ENCODE peak calls at places on chromosome 12, in five cellular contexts. O is foreskin fibroblast, U is transverse colon, N is A172, D is GM03348. H is an unnamed sample.

GRCh38 chr12:52778833-52779232 is 1.7 kb upstream of the KRT76 start:
- DNase-seq in O (no peak), U (no peak), N (no peak), D (no peak), H (no peak)

GRCh38 chr12:91954326-91954725 is 191.3 kb downstream of the BTG1 start:
- DNase-seq in O (no peak), U (no peak), N (no peak), D (no peak), H (no peak)

GRCh38 chr12:111175404-111175803 is 193.5 kb downstream of the PHETA1 start:
- DNase-seq in O (no peak), U (no peak), N (no peak), D (no peak), H (no peak)

GRCh38 chr12:53327435-53328042 is 6.1 kb upstream of the AAAS start:
- DNase-seq in O (no peak), U (no peak), N (no peak), D (no peak), H (no peak)

GRCh38 chr12:127401005-127401404 is 866.0 kb upstream of the TMEM132C start:
- DNase-seq in O (peak; percentile 29), U (no peak), N (peak; percentile 62), D (peak; percentile 67), H (peak; percentile 5)

GRCh38 chr12:129190827-129191226 is 337.5 kb downstream of the GLT1D1 start:
- DNase-seq in O (no peak), U (no peak), N (no peak), D (no peak), H (no peak)

GRCh38 chr12:4956968-4957367 is 47.3 kb downstream of the KCNA1 start:
- DNase-seq in O (no peak), U (no peak), N (no peak), D (no peak), H (no peak)

GRCh38 chr12:28890664-28891063 is 258.4 kb upstream of the FAR2 start:
- DNase-seq in O (no peak), U (no peak), N (no peak), D (no peak), H (no peak)

GRCh38 chr12:124385219-124385969 is 90.5 kb downstream of the RFLNA start:
- DNase-seq in O (peak; percentile 60), U (no peak), N (peak; percentile 92), D (peak; percentile 82), H (peak; percentile 58)

GRCh38 chr12:95484524-95484923 is 10.6 kb downstream of the METAP2 start:
- DNase-seq in O (no peak), U (no peak), N (no peak), D (no peak), H (peak; percentile 48)

GRCh38 chr12:2498961-2499500 is 295.7 kb upstream of the FKBP4 start:
- DNase-seq in O (no peak), U (peak; percentile 58), N (no peak), D (no peak), H (no peak)

GRCh38 chr12:20695232-20695631 is at the start of gene SLCO1C1:
- DNase-seq in O (no peak), U (no peak), N (no peak), D (no peak), H (no peak)

GRCh38 chr12:1204581-1205121 is 213.6 kb downstream of the ERC1 start:
- DNase-seq in O (no peak), U (no peak), N (no peak), D (peak; percentile 13), H (peak; percentile 43)

GRCh38 chr12:111440631-111441030 is 34.9 kb downstream of the SH2B3 start:
- DNase-seq in O (no peak), U (no peak), N (no peak), D (no peak), H (no peak)

GRCh38 chr12:13816394-13816793 is 165.0 kb downstream of the GRIN2B start:
- DNase-seq in O (no peak), U (no peak), N (no peak), D (no peak), H (no peak)

GRCh38 chr12:114853003-114853529 is 169.1 kb upstream of the TBX3 start:
- DNase-seq in O (peak; percentile 46), U (no peak), N (no peak), D (peak; percentile 33), H (no peak)

H was measured in fibroblast of lung.